ENCODE peak calls at places on chromosomes 4 and X, in six cellular contexts. W, S, T, E, B and X are unnamed samples.

GRCh38 chr4:151670843-151671242 is 90.0 kb downstream of the GATB start:
- DNase-seq in T (no peak), W (no peak), E (no peak), S (no peak), B (no peak), X (no peak)

GRCh38 chr4:185307136-185307950 is 88.4 kb downstream of the LRP2BP start:
- DNase-seq in E (no peak), B (peak; percentile 97), W (no peak), T (no peak), S (no peak), X (no peak)

GRCh38 chr4:109820563-109820962 is 5.0 kb downstream of the GAR1 start:
- DNase-seq in B (no peak), S (no peak), E (no peak), T (no peak), W (no peak), X (no peak)

GRCh38 chr4:30208731-30209435 is 511.3 kb upstream of the PCDH7 start:
- DNase-seq in E (no peak), T (no peak), S (peak; percentile 46), W (no peak), B (no peak), X (no peak)

GRCh38 chrX:154013614-154014360 is 5.9 kb downstream of the IRAK1 start:
- DNase-seq in E (no peak), T (peak; percentile 66), W (peak; percentile 34), S (peak; percentile 42), B (no peak), X (peak; percentile 61)

GRCh38 chr4:69684821-69685220 is 31.8 kb upstream of the UGT2A1 start:
- DNase-seq in W (no peak), S (no peak), E (no peak), T (no peak), B (no peak), X (no peak)

GRCh38 chr4:15778191-15778741 is at the start of gene CD38:
- DNase-seq in E (no peak), S (peak; percentile 29), W (no peak), T (no peak), B (peak; percentile 67), X (peak; percentile 88)

GRCh38 chr4:76729460-76729859 is 168.5 kb downstream of the SOWAHB start:
- DNase-seq in B (no peak), T (no peak), E (no peak), W (no peak), S (no peak), X (no peak)

GRCh38 chr4:3821580-3822229 is 55.5 kb downstream of the ADRA2C start:
- DNase-seq in W (no peak), T (no peak), E (no peak), B (no peak), S (no peak), X (no peak)

GRCh38 chr4:119873132-119873531 is 193.5 kb downstream of the MAD2L1 start:
- DNase-seq in B (no peak), E (no peak), T (no peak), S (no peak), W (no peak), X (no peak)

GRCh38 chr4:146500216-146500615 is 21.5 kb downstream of the SLC10A7 start:
- DNase-seq in W (no peak), T (no peak), E (no peak), B (no peak), S (no peak), X (no peak)

GRCh38 chr4:185232370-185232769 is 23.0 kb downstream of the SNX25 start:
- DNase-seq in W (no peak), E (no peak), B (no peak), S (no peak), T (no peak), X (no peak)

GRCh38 chrX:39972340-39972739 is 125.4 kb downstream of the BCOR start:
- DNase-seq in B (no peak), W (no peak), S (no peak), T (no peak), E (no peak), X (no peak)

GRCh38 chr4:7199771-7200441 is 7.6 kb downstream of the SORCS2 start:
- DNase-seq in S (no peak), W (no peak), T (no peak), B (no peak), E (no peak), X (no peak)

GRCh38 chrX:103480526-103480925 is 38.8 kb downstream of the RAB40A start:
- DNase-seq in E (no peak), S (no peak), T (no peak), B (no peak), W (no peak), X (no peak)

GRCh38 chrX:9846631-9847030 is 60.4 kb downstream of the SHROOM2 start:
- DNase-seq in W (no peak), T (no peak), B (no peak), S (no peak), E (no peak), X (no peak)

GRCh38 chr4:61520688-61521160 is 320.6 kb downstream of the ADGRL3 start:
- DNase-seq in S (no peak), E (no peak), T (no peak), W (peak; percentile 20), B (no peak), X (no peak)

GRCh38 chr4:132015321-132015720 is 1133.8 kb upstream of the PCDH10 start:
- DNase-seq in S (no peak), W (no peak), T (no peak), E (no peak), B (no peak), X (no peak)

GRCh38 chrX:25941087-25941486 is 197.1 kb upstream of the MAGEB18 start:
- DNase-seq in W (peak; percentile 61), T (no peak), B (no peak), S (no peak), E (no peak), X (no peak)

GRCh38 chrX:132533409-132533808 is 44.6 kb upstream of the MBNL3 start:
- DNase-seq in S (no peak), W (no peak), B (no peak), E (peak; percentile 4), T (no peak), X (no peak)

GRCh38 chr4:176383273-176384077 is 63.7 kb downstream of the SPCS3 start:
- DNase-seq in S (no peak), E (no peak), B (no peak), W (peak; percentile 95), T (no peak), X (no peak)

GRCh38 chr4:184792950-184793555 is 32.7 kb downstream of the ACSL1 start:
- DNase-seq in T (peak; percentile 45), W (peak; percentile 76), B (no peak), S (peak; percentile 20), E (peak; percentile 9), X (peak; percentile 93)

GRCh38 chrX:119758682-119759332 is 419 bp downstream of the SOWAHD start:
- DNase-seq in S (no peak), T (peak; percentile 29), E (no peak), B (no peak), W (peak; percentile 3), X (peak; percentile 76)

GRCh38 chrX:96183843-96184242 is 500.8 kb upstream of the DIAPH2 start:
- DNase-seq in S (peak; percentile 11), B (no peak), W (peak; percentile 6), E (no peak), T (no peak), X (peak; percentile 4)

GRCh38 chrX:73943572-73943899 is 360.4 kb upstream of the ZCCHC13 start:
- DNase-seq in B (no peak), T (no peak), E (no peak), W (no peak), S (no peak), X (no peak)

GRCh38 chrX:36218801-36219200 is 299.3 kb downstream of the CFAP47 start:
- DNase-seq in T (no peak), B (no peak), E (no peak), S (no peak), W (no peak), X (no peak)

GRCh38 chr4:13541720-13542576 is 2.4 kb downstream of the NKX3-2 start:
- DNase-seq in E (no peak), T (no peak), W (no peak), B (no peak), S (peak; percentile 38), X (no peak)

GRCh38 chr4:152843476-152844107 is 63.8 kb downstream of the ARFIP1 start:
- DNase-seq in T (no peak), W (no peak), S (no peak), E (peak; percentile 10), B (no peak), X (no peak)

GRCh38 chr4:117968606-117969005 is 65.7 kb upstream of the NDST3 start:
- DNase-seq in T (no peak), S (no peak), E (no peak), B (no peak), W (no peak), X (no peak)

GRCh38 chrX:107429090-107429489 is 20.4 kb upstream of the FRMPD3 start:
- DNase-seq in E (peak; percentile 15), W (no peak), S (peak; percentile 61), B (no peak), T (peak; percentile 49), X (peak; percentile 43)
- TF ChIP-seq CTCF in E (peak; percentile 58), W (no peak), S (peak; percentile 28), B (peak; percentile 61), T (peak; percentile 32), X (peak; percentile 33)

DNA sequence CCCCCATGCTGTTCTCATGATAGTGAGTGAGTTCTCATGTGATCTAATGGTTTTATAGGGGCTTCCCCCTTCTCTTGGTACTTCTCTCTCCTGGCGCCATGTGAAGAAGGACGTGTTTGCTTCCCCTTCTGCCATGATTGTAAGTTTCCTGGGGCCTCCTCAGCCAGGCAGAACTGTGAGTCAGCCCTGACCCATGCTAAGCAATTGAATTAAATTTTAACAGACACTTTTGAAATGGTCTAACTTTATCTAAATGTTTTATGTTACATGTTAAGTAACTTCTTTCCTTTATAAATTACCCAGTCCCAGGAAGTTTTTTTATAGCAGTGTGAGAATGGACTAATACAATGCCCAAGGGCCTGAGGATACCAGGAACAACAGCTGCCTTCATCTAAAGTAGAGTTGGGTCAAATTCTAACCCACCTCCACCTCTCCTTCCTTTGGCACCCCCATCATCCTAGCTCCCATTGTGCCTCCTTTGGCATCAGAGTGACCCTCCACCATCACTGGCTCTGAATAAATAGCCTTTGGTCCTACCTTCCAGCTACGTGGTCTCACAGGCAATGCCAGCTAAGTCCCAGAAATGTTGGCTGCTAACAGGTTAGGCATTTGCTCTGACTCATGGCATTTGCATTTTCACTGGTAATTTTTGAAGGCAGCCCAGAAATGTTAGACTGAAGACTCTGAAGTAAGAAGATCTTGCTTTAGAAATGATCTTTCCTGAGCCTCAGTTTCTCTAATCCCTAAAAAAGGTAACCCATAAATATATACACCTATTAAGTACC is 182.1 kb downstream of the MOSPD2 start:
- DNase-seq in W (no peak), E (no peak), B (no peak), S (no peak), T (no peak), X (no peak)
- TF ChIP-seq MYC in W (no peak), E (no peak), B (no peak), S (no peak), T (no peak), X (no peak)

GRCh38 chr4:8346838-8347605 is 77.5 kb downstream of the HTRA3 start:
- DNase-seq in E (no peak), W (peak; percentile 9), B (no peak), T (no peak), S (no peak), X (no peak)
- TF ChIP-seq CTCF in E (no peak), W (no peak), B (no peak), T (no peak), S (no peak), X (no peak)

DNA sequence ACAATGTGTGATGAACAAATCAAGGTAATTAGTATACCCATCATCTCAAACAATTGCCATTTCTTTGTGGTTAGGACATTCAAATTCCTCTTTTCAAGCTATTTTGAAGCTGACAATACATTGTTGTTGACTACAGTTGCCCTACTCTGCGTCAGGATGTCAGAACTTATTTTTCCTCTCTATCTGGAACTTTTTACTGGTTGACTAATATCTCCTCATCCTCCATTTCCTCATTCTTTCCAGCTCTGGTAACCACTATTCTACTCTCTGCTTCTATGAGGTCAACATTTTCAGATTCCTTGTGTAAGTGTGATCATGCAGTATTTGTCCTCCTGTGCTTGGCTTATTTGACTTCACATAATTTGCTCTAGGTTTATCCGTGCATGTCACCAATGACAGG is 240.5 kb upstream of the HS3ST1 start:
- DNase-seq in B (no peak), W (no peak), E (no peak), S (peak; percentile 0), T (no peak), X (no peak)
- TF ChIP-seq MYC in B (no peak), W (no peak), E (no peak), S (no peak), T (no peak), X (no peak)